ENCODE peak calls at places on chromosomes 2 and 18, in five cellular contexts. G is cardiac muscle cell, L is HL-60, V is brain microvascular endothelial cell, Y is upper lobe of left lung. M is an unnamed sample.

GRCh38 chr2:173358617-173359016 is 3.9 kb downstream of the CDCA7 start:
- DNase-seq in G (no peak), L (no peak), V (no peak), Y (no peak), M (no peak)

GRCh38 chr2:143379955-143380354 is 250.7 kb downstream of the ARHGAP15 start:
- DNase-seq in G (no peak), L (no peak), V (no peak), Y (no peak), M (no peak)

GRCh38 chr2:98508690-98509054 is 64.0 kb downstream of the INPP4A start:
- DNase-seq in G (peak), L (peak), V (peak), Y (peak), M (peak)

GRCh38 chr2:20050712-20051517 is 513 bp downstream of the LAPTM4A start:
- DNase-seq in G (peak), L (peak), V (no peak), Y (peak), M (no peak)

GRCh38 chr2:231452799-231453508 is 11.3 kb downstream of the NCL start:
- DNase-seq in G (no peak), L (peak), V (no peak), Y (no peak), M (no peak)

GRCh38 chr2:182650704-182651103 is 65.4 kb upstream of the DNAJC10 start:
- DNase-seq in G (peak), L (no peak), V (no peak), Y (no peak), M (peak)

GRCh38 chr2:113175101-113175628 is 1.4 kb downstream of the PSD4 start:
- DNase-seq in G (no peak), L (peak), V (no peak), Y (no peak), M (peak)

GRCh38 chr2:27262379-27263286 is at the start of gene SLC30A3:
- DNase-seq in G (peak), L (peak), V (no peak), Y (peak), M (peak)

GRCh38 chr2:218091743-218092142 is 22.7 kb downstream of the RUFY4 start:
- DNase-seq in G (peak), L (peak), V (no peak), Y (no peak), M (no peak)

GRCh38 chr2:114610677-114611076 is 168.2 kb downstream of the DPP10 start:
- DNase-seq in G (no peak), L (no peak), V (no peak), Y (no peak), M (no peak)

GRCh38 chr2:219987830-219988229 is 360.4 kb downstream of the SLC4A3 start:
- DNase-seq in G (peak), L (no peak), V (peak), Y (no peak), M (no peak)

GRCh38 chr18:33584845-33585775 is 7.1 kb downstream of the ASXL3 start:
- DNase-seq in G (no peak), L (no peak), V (no peak), Y (no peak), M (no peak)

GRCh38 chr2:174510583-174511189 is 23.9 kb upstream of the GPR155 start:
- DNase-seq in G (no peak), L (no peak), V (no peak), Y (no peak), M (peak)

GRCh38 chr2:8571286-8571791 is 110.5 kb upstream of the ID2 start:
- DNase-seq in G (no peak), L (no peak), V (no peak), Y (no peak), M (no peak)

GRCh38 chr18:78786776-78787175 is 192.8 kb upstream of the SALL3 start:
- DNase-seq in G (no peak), L (no peak), V (no peak), Y (peak), M (no peak)

GRCh38 chr2:71620116-71620515 is 166.8 kb downstream of the DYSF start:
- DNase-seq in G (no peak), L (no peak), V (no peak), Y (peak), M (no peak)

GRCh38 chr18:13604751-13605150 is 121.6 kb downstream of the FAM210A start:
- DNase-seq in G (no peak), L (no peak), V (no peak), Y (no peak), M (no peak)

GRCh38 chr2:137838255-137839092 is 125.8 kb upstream of the HNMT start:
- DNase-seq in G (peak), L (peak), V (peak), Y (no peak), M (peak)

GRCh38 chr2:152402780-152403388 is 67.9 kb downstream of the FMNL2 start:
- DNase-seq in G (no peak), L (no peak), V (peak), Y (no peak), M (peak)

DNA sequence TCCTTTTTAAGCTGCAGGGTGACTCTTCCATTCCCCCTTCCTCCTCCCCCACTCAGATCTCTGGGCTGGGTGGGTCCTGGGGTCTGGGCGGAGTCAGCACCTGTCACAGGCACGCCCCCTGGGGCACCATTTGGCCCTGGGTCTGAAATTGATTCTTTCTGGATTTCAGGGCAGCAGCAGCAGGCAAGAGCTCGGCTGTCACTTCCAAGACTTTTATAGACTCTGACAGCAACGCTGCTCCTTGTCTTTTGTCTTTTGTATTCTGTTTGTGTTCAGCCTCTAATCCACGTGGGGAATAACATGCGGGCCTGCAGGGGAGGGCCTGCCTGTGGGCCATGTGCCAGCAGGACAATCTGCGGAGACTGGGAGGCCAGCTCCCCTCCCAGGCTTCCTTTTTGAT is 3.9 kb downstream of the BOD1L2 start:
- DNase-seq in G (no peak), L (no peak), V (no peak), Y (no peak), M (no peak)
- H3K4me3 ChIP-seq in G (no peak), L (no peak), V (no peak), Y (no peak), M (no peak)

GRCh38 chr18:814300-815084 is 2.5 kb upstream of the YES1 start:
- DNase-seq in G (no peak), L (no peak), V (no peak), Y (no peak), M (no peak)

GRCh38 chr18:811192-812122 is 585 bp downstream of the YES1 start:
- DNase-seq in G (peak), L (no peak), V (no peak), Y (peak), M (no peak)

GRCh38 chr18:813405-814071 is 1.5 kb upstream of the YES1 start:
- DNase-seq in G (peak), L (no peak), V (no peak), Y (no peak), M (no peak)

GRCh38 chr18:812123-812672 is at the start of gene YES1:
- DNase-seq in G (peak), L (peak), V (peak), Y (peak), M (peak)

GRCh38 chr18:812673-813404 is 797 bp upstream of the YES1 start:
- DNase-seq in G (peak), L (peak), V (peak), Y (peak), M (peak)
- H3K4me3 ChIP-seq in G (peak), L (peak), V (peak), Y (peak), M (peak)

DNA sequence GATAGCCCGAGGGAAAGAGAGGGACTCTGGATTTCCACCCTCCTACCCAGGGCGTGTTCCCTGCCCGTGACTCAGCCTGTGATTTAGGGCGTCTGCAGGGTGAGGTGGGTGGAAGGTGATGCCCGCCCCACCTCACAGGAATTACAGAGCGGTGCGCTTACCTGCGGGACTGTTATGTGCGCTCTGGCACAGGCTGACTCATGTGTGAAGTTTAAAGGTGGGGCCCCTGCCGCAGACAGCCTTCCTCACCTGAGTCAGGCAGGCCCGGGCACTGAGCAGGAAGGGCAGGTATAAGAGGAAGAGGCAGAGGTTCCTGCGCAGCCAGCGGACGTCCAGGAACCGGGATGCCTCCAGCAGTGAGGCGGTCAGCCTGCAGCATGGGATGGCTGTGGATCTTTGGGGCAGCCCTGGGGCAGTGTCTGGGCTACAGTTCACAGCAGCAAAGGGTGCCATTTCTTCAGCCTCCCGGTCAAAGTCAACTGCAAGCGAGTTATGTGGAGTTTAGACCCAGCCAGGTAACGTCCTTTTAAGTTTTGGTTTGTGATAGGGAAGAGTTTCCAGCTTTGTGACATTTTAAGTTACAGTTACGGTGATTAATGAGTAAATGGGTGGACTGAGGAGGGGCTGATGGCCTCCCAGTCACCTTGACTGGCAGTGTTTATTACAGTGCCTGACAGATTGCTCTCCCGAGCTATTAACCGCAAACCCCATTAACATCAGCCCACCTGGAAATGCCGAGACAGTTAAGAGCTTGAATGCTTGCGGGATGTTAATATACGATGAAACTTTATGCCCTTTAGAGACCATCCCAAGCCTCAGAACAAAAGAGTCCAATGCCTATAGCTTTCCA is 141.6 kb upstream of the TTC39C start:
- DNase-seq in G (no peak), L (no peak), V (no peak), Y (no peak), M (no peak)
- H3K4me3 ChIP-seq in G (no peak), L (no peak), V (no peak), Y (no peak), M (no peak)

DNA sequence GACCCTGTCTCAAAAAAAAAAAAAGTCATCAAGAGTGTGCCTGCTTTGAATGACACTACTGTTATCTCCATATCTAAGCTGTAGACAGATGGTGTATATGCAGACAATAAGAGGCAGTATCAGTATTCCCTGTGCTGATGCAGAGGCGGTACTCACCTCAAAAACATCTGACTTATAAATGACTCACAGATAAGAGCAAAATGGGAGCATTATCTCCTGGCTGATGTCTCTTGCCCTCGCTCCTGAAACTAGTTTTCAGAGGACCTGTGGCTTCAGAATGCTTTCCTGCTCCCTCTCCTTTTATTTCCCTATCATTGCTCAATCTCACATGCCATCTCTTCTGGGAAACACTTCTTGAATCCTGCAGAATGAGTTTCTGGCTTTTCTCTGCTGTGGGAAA is 289.6 kb downstream of the PTPRM start:
- DNase-seq in G (peak), L (no peak), V (peak), Y (no peak), M (no peak)
- H3K4me3 ChIP-seq in G (no peak), L (no peak), V (no peak), Y (no peak), M (no peak)

M was measured in Jurkat, Clone E6-1.